ENCODE peak calls at places on chromosome 2, in five cellular contexts. P is endodermal cell, F is lower lobe of right lung, Y is esophagus squamous epithelium, M is tibial artery. W is an unnamed sample.

GRCh38 chr2:39135678-39136259 is 14.9 kb upstream of the SOS1 start:
- DNase-seq in M (no peak), P (no peak), F (no peak), Y (no peak), W (no peak)

GRCh38 chr2:19046986-19047780 is 311.2 kb downstream of the OSR1 start:
- DNase-seq in P (no peak), Y (no peak), F (no peak), M (no peak), W (no peak)

GRCh38 chr2:15554525-15555218 is 6.5 kb downstream of the NBAS start:
- DNase-seq in P (no peak), Y (no peak), F (no peak), M (no peak), W (no peak)

GRCh38 chr2:69192176-69192945 is 179.4 kb downstream of the ANTXR1 start:
- DNase-seq in M (no peak), F (no peak), Y (no peak), P (peak; percentile 62), W (no peak)

GRCh38 chr2:11355194-11356053 is 11.0 kb upstream of the ROCK2 start:
- DNase-seq in Y (no peak), F (no peak), P (no peak), M (no peak), W (no peak)

GRCh38 chr2:8692783-8693768 is 11.2 kb downstream of the ID2 start:
- DNase-seq in Y (no peak), P (peak; percentile 91), M (no peak), F (peak; percentile 54), W (no peak)

GRCh38 chr2:218006741-218007140 is 3.9 kb upstream of the TNS1 start:
- DNase-seq in M (no peak), P (no peak), Y (no peak), F (no peak), W (no peak)

GRCh38 chr2:174551697-174552096 is 45.9 kb downstream of the WIPF1 start:
- DNase-seq in P (no peak), F (no peak), M (no peak), Y (no peak), W (no peak)

GRCh38 chr2:237180987-237181386 is 95.3 kb downstream of the COPS8 start:
- DNase-seq in F (no peak), Y (no peak), P (no peak), M (peak; percentile 84), W (no peak)

GRCh38 chr2:25473131-25473530 is 131.4 kb upstream of the DNMT3A start:
- DNase-seq in P (no peak), M (no peak), Y (no peak), F (no peak), W (no peak)

GRCh38 chr2:175002547-175003274 is 2.5 kb downstream of the CHN1 start:
- DNase-seq in F (no peak), M (no peak), Y (no peak), P (no peak), W (no peak)

GRCh38 chr2:172726172-172726735 is 9.4 kb upstream of the RAPGEF4 start:
- DNase-seq in Y (no peak), M (no peak), P (no peak), F (no peak), W (no peak)

GRCh38 chr2:129877795-129878775 is 101.4 kb upstream of the RAB6C start:
- DNase-seq in Y (no peak), F (no peak), M (no peak), P (peak; percentile 44), W (peak; percentile 70)

GRCh38 chr2:144449028-144449406 is 70.9 kb downstream of the ZEB2 start:
- DNase-seq in F (no peak), Y (no peak), P (peak; percentile 81), M (peak; percentile 73), W (no peak)
- H3K27ac ChIP-seq in F (peak overlapping the region; percentile 32), Y (peak overlapping the region; percentile 71), P (no peak overlapping the region), M (peak overlapping the region; percentile 74), W (peak overlapping the region; percentile 44)

GRCh38 chr2:158489366-158490112 is 32.8 kb downstream of the PKP4 start:
- DNase-seq in F (no peak), Y (no peak), M (no peak), P (peak; percentile 58), W (no peak)
- H3K4me1 ChIP-seq in F (peaks cover 29% of the 10 kb centered on the region), Y (peaks cover 22% of the 10 kb centered on the region), M (peaks cover 10% of the 10 kb centered on the region), P (peaks cover 2% of the 10 kb centered on the region), W (peaks cover 14% of the 10 kb centered on the region)

GRCh38 chr2:112089375-112089774 is 34.3 kb downstream of the TMEM87B start:
- DNase-seq in Y (no peak), M (no peak), P (no peak), F (no peak), W (no peak)
- H3K27ac ChIP-seq in Y (no peak overlapping the region), M (no peak overlapping the region), P (no peak overlapping the region), F (no peak overlapping the region), W (no peak overlapping the region)

GRCh38 chr2:222878284-222878876 is 17.5 kb downstream of the ACSL3 start:
- DNase-seq in P (no peak), M (no peak), F (no peak), Y (no peak), W (no peak)

GRCh38 chr2:222872551-222872950 is 11.7 kb downstream of the ACSL3 start:
- DNase-seq in M (no peak), Y (no peak), F (no peak), P (no peak), W (no peak)

GRCh38 chr2:222877556-222878278 is 16.9 kb downstream of the ACSL3 start:
- DNase-seq in P (no peak), Y (no peak), F (no peak), M (no peak), W (no peak)

GRCh38 chr2:222876947-222877346 is 16.1 kb downstream of the ACSL3 start:
- DNase-seq in M (no peak), Y (no peak), F (no peak), P (no peak), W (no peak)

GRCh38 chr2:222875482-222875881 is 14.6 kb downstream of the ACSL3 start:
- DNase-seq in M (no peak), F (no peak), P (no peak), Y (no peak), W (no peak)
- H3K4me1 ChIP-seq in M (no peaks in the 10 kb centered on the region), F (peaks cover 37% of the 10 kb centered on the region), P (peaks cover 4% of the 10 kb centered on the region), Y (peaks cover 14% of the 10 kb centered on the region), W (peaks cover 9% of the 10 kb centered on the region)

DNA sequence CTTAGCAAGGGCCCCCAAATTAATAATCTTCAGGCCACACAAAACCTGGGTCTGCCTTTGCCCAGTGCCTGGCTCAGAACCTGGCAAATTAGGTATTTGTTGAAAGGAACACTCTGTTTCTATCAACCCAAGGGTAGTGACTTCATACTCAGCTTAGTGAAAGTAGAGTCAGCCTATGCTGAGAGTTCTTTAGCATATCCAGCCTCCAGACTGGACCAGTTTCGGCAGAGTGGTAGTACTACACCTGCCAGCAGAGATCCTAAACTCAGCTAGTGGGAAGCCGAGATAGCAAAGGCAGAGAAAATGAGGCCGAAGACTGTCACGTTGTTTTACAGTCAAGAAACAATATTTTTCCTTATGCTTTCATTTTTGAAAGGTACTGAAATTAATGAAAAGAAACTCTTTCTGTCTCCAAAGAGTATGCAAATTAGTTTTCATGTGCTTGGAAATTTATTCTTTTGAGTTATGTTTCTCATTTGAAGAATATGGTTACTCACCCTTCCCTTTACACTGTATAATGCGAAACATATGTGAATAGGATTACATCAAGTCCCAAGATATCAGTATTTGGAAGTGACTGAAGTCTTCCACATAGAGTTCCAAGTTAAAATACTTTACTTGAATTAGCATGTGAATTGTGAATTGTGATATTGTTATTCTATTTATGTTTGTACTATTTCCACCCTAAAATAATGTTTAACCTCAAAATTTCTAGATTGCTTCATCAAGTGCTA is 52.2 kb upstream of the UGP2 start:
- DNase-seq in P (no peak), F (no peak), Y (no peak), M (no peak), W (no peak)
- H3K27ac ChIP-seq in P (no peak overlapping the region), F (no peak overlapping the region), Y (no peak overlapping the region), M (peak overlapping the region; percentile 31), W (no peak overlapping the region)

GRCh38 chr2:64860321-64860751 is 128.9 kb upstream of the SLC1A4 start:
- DNase-seq in P (no peak), Y (no peak), F (no peak), M (peak; percentile 63), W (no peak)

GRCh38 chr2:64862623-64863022 is 126.6 kb upstream of the SLC1A4 start:
- DNase-seq in M (no peak), Y (no peak), F (no peak), P (no peak), W (no peak)

GRCh38 chr2:64862001-64862397 is 127.2 kb upstream of the SLC1A4 start:
- DNase-seq in P (no peak), F (no peak), M (no peak), Y (no peak), W (no peak)

GRCh38 chr2:64860936-64861335 is 128.3 kb upstream of the SLC1A4 start:
- DNase-seq in P (no peak), Y (no peak), F (no peak), M (peak; percentile 5), W (no peak)

GRCh38 chr2:64861338-64862000 is 127.7 kb upstream of the SLC1A4 start:
- DNase-seq in Y (no peak), P (no peak), M (peak; percentile 21), F (no peak), W (no peak)
- H3K4me1 ChIP-seq in Y (peaks cover 52% of the 10 kb centered on the region), P (peaks cover 15% of the 10 kb centered on the region), M (peaks cover 30% of the 10 kb centered on the region), F (peaks cover 48% of the 10 kb centered on the region), W (peaks cover 37% of the 10 kb centered on the region)

W was measured in upper lobe of right lung.